ENCODE peak calls at places on chromosomes 13 and 19, in seven cellular contexts. D, B, H, I, O, R and N are unnamed samples.
A peak's percentile ranks its signal among the peaks of the same experiment; 100 is the strongest.

GRCh38 chr19:38062959-38063786 is 156.2 kb downstream of the SIPA1L3 start:
- DNase-seq in H (no peak), I (no peak), D (peak; percentile 14), R (no peak), B (no peak), O (no peak), N (no peak)

GRCh38 chr13:31045621-31046081 is 113.2 kb downstream of the TEX26 start:
- DNase-seq in R (peak; percentile 53), H (no peak), B (no peak), D (no peak), I (peak; percentile 90), O (peak; percentile 83), N (no peak)

GRCh38 chr13:33403807-33404362 is 118.3 kb upstream of the STARD13 start:
- DNase-seq in O (no peak), D (no peak), R (no peak), H (no peak), B (no peak), I (no peak), N (no peak)

GRCh38 chr13:42696191-42696590 is 85.2 kb upstream of the FAM216B start:
- DNase-seq in H (no peak), R (no peak), I (no peak), D (no peak), O (no peak), B (no peak), N (no peak)

GRCh38 chr19:42199440-42200115 is 17.9 kb downstream of the DEDD2 start:
- DNase-seq in O (peak; percentile 53), D (no peak), B (no peak), H (peak; percentile 69), R (peak; percentile 55), I (peak; percentile 77), N (no peak)

GRCh38 chr13:64850017-64850416 is 2380.1 kb downstream of the PCDH9 start:
- DNase-seq in B (no peak), O (no peak), I (no peak), H (no peak), D (no peak), R (no peak), N (no peak)

GRCh38 chr13:109684084-109684835 is 102.1 kb downstream of the IRS2 start:
- DNase-seq in I (no peak), R (no peak), D (no peak), O (peak; percentile 60), H (no peak), B (no peak), N (no peak)

GRCh38 chr13:25118371-25118770 is 22.4 kb downstream of the PABPC3 start:
- DNase-seq in I (no peak), B (no peak), D (no peak), O (no peak), R (no peak), H (no peak), N (peak; percentile 11)

GRCh38 chr13:78102121-78102677 is 183.6 kb upstream of the EDNRB start:
- DNase-seq in H (no peak), O (peak; percentile 9), R (peak; percentile 36), B (no peak), I (no peak), D (no peak), N (no peak)

GRCh38 chr13:29454931-29455481 is 140.5 kb downstream of the SLC7A1 start:
- DNase-seq in R (no peak), O (no peak), D (no peak), B (no peak), I (no peak), H (no peak), N (no peak)

GRCh38 chr19:35261356-35262100 is 7.2 kb upstream of the USF2 start:
- DNase-seq in O (no peak), I (peak; percentile 58), H (no peak), D (no peak), R (no peak), B (peak; percentile 51), N (peak; percentile 60)

GRCh38 chr19:46773018-46773399 is 15.4 kb downstream of the SLC1A5 start:
- DNase-seq in D (no peak), B (no peak), O (no peak), H (no peak), R (no peak), I (no peak), N (no peak)

GRCh38 chr19:14383556-14383897 is 2.3 kb downstream of the ADGRE5 start:
- DNase-seq in H (no peak), O (peak; percentile 43), D (no peak), R (no peak), I (no peak), B (no peak), N (no peak)

GRCh38 chr19:1244693-1245451 is 3.3 kb downstream of the ATP5F1D start:
- DNase-seq in R (no peak), D (no peak), H (peak; percentile 98), I (peak; percentile 92), O (peak; percentile 85), B (no peak), N (no peak)

GRCh38 chr13:78194904-78195639 is 276.4 kb upstream of the EDNRB start:
- DNase-seq in I (no peak), R (no peak), O (no peak), D (no peak), B (no peak), H (no peak), N (no peak)

GRCh38 chr13:112968380-112968909 is 569 bp upstream of the MCF2L start:
- DNase-seq in R (no peak), O (peak; percentile 70), D (no peak), I (peak; percentile 85), H (peak; percentile 75), B (no peak), N (no peak)

GRCh38 chr13:50690020-50690419 is 153.5 kb downstream of the DLEU7 start:
- DNase-seq in R (no peak), O (no peak), I (no peak), B (no peak), H (no peak), D (no peak), N (no peak)

DNA sequence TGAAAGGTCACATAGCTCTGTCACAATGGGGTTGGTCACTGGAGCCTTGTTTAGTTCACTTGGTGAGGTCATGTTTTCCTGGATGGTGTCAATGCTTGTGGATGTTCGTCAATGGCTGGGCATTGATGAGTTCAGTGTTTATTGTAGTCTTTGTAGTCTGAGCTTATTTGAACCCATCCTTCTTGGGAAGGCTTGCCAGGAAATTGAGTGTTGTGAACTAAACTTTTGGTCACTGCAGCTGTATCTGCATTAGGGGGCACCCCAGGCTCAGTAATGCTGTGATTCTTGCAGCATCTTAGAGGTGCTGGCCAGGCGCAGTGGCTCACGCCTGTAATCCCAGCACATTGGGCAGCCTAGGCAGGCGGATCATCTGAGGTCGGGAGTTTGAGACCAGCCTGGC is 22.0 kb downstream of the BLOC1S3 start:
- DNase-seq in O (no peak), R (no peak), B (peak; percentile 88), H (no peak), D (peak; percentile 43), I (no peak), N (no peak)
- TF ChIP-seq CTCF in O (no peak), R (no peak), B (peak; percentile 74), H (peak; percentile 36), D (peak; percentile 56), I (peak; percentile 37), N (peak; percentile 72)

GRCh38 chr13:49435992-49436391 is 7.9 kb downstream of the CAB39L start:
- DNase-seq in O (no peak), I (no peak), D (no peak), R (no peak), H (no peak), B (no peak), N (no peak)

GRCh38 chr13:49439609-49440008 is 4.3 kb downstream of the CAB39L start:
- DNase-seq in O (no peak), D (no peak), I (no peak), B (no peak), R (no peak), H (no peak), N (no peak)

GRCh38 chr13:49437705-49438104 is 6.2 kb downstream of the CAB39L start:
- DNase-seq in D (no peak), R (no peak), I (no peak), H (no peak), B (no peak), O (no peak), N (no peak)

GRCh38 chr13:49441312-49441711 is 2.6 kb downstream of the CAB39L start:
- DNase-seq in I (no peak), R (no peak), O (no peak), H (no peak), B (no peak), D (no peak), N (no peak)

GRCh38 chr13:49436890-49437289 is 7.0 kb downstream of the CAB39L start:
- DNase-seq in O (no peak), D (no peak), B (no peak), I (no peak), R (peak; percentile 51), H (no peak), N (no peak)
- TF ChIP-seq CTCF in O (peak; percentile 13), D (peak; percentile 58), B (peak; percentile 57), I (peak; percentile 22), R (peak; percentile 20), H (peak; percentile 21), N (no peak)

DNA sequence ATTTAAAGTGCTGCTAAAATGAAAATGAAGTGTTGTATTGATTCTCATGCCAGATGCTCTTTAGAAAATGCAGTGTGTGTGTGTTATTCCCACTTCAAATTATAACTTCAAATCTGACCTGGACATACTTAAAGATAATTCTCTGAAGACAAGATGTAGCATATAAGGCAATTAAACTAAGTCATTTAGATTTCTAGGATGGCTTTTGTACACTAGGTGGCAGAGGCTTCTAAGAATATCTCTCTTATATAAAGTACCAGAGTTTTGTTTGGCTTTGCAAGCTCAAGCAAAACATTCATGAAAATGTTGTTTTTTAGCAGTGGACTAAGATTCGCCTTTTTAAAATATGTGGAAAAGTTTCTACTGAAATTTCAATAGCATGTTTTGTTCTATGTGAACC is 407.2 kb downstream of the GPC5 start:
- DNase-seq in D (no peak), I (no peak), O (no peak), H (no peak), B (no peak), R (no peak), N (no peak)
- TF ChIP-seq CTCF in D (peak; percentile 44), I (no peak), O (no peak), H (no peak), B (peak; percentile 51), R (no peak), N (peak; percentile 47)

GRCh38 chr13:23629566-23630272 is 59.5 kb downstream of the TNFRSF19 start:
- DNase-seq in R (no peak), I (no peak), D (no peak), H (no peak), B (no peak), O (no peak), N (no peak)

GRCh38 chr13:23626730-23627129 is 56.5 kb downstream of the TNFRSF19 start:
- DNase-seq in H (no peak), B (no peak), D (no peak), I (no peak), O (no peak), R (no peak), N (no peak)

GRCh38 chr13:23628765-23629565 is 58.8 kb downstream of the TNFRSF19 start:
- DNase-seq in I (no peak), B (no peak), O (no peak), R (no peak), D (no peak), H (no peak), N (no peak)

GRCh38 chr13:23627419-23627818 is 57.2 kb downstream of the TNFRSF19 start:
- DNase-seq in B (no peak), R (no peak), I (no peak), D (no peak), O (no peak), H (no peak), N (no peak)

DNA sequence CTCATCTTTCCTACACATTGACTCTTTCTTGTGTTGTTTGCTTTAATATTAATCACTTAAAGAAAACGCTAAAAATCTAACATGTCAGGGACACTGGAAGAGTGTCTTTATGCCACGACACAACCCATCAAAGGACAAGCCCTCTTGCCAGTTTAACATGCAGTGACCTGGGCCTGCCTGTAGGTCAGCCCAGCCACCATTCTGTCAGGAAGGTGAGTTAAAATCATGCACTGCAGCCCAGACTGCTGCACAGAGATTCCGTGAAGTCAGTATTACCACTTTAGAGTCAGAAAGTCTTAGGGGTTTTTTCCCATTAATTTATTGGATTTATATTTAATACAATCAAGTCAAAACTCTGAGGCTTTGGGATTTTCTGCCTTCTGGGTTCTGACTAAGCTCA is 58.0 kb downstream of the TNFRSF19 start:
- DNase-seq in R (no peak), H (no peak), D (no peak), I (no peak), B (no peak), O (no peak), N (no peak)
- TF ChIP-seq CTCF in R (no peak), H (no peak), D (no peak), I (no peak), B (no peak), O (no peak), N (peak; percentile 54)